ENCODE peak calls at places on chromosomes 12 and 14, in eight cellular contexts. U, S, W, L, O, T, A and H are unnamed samples.

GRCh38 chr12:10235761-10236631 is 23.3 kb downstream of the GABARAPL1 start:
- DNase-seq in U (no peak), S (peak; percentile 21), W (no peak), L (no peak), O (no peak), T (peak; percentile 23), A (no peak), H (no peak)

GRCh38 chr12:2627343-2628191 is 167.2 kb upstream of the FKBP4 start:
- DNase-seq in U (no peak), S (peak; percentile 25), W (no peak), L (no peak), O (no peak), T (no peak), A (no peak), H (peak; percentile 87)

GRCh38 chr12:120470150-120470817 is 736 bp upstream of the SRSF9 start:
- DNase-seq in U (no peak), S (no peak), W (no peak), L (no peak), O (no peak), T (no peak), A (no peak), H (no peak)

GRCh38 chr12:94141004-94141764 is 7.2 kb upstream of the PLXNC1 start:
- DNase-seq in U (no peak), S (no peak), W (no peak), L (no peak), O (no peak), T (no peak), A (no peak), H (no peak)

GRCh38 chr14:98932436-98933325 is 339.3 kb downstream of the BCL11B start:
- DNase-seq in U (no peak), S (no peak), W (no peak), L (no peak), O (no peak), T (peak; percentile 24), A (no peak), H (no peak)

GRCh38 chr14:101501341-101501740 is 60.0 kb upstream of the DIO3 start:
- DNase-seq in U (no peak), S (no peak), W (no peak), L (no peak), O (no peak), T (no peak), A (no peak), H (peak; percentile 37)

GRCh38 chr14:90900712-90901111 is 84.5 kb upstream of the TTC7B start:
- DNase-seq in U (no peak), S (no peak), W (no peak), L (no peak), O (no peak), T (no peak), A (no peak), H (no peak)

GRCh38 chr14:92471919-92472318 is 41.7 kb upstream of the RIN3 start:
- DNase-seq in U (no peak), S (peak; percentile 86), W (peak; percentile 69), L (peak; percentile 69), O (no peak), T (no peak), A (no peak), H (peak; percentile 91)

GRCh38 chr12:124397807-124398577 is 103.1 kb downstream of the RFLNA start:
- DNase-seq in U (no peak), S (peak; percentile 52), W (no peak), L (no peak), O (no peak), T (no peak), A (no peak), H (no peak)

GRCh38 chr12:132454949-132455418 is 35.0 kb upstream of the FBRSL1 start:
- DNase-seq in U (no peak), S (no peak), W (no peak), L (no peak), O (no peak), T (no peak), A (no peak), H (no peak)

GRCh38 chr14:69662636-69663321 is 51.4 kb downstream of the SUSD6 start:
- DNase-seq in U (no peak), S (no peak), W (no peak), L (no peak), O (no peak), T (no peak), A (no peak), H (no peak)

GRCh38 chr12:65741662-65742480 is 82.4 kb upstream of the HMGA2 start:
- DNase-seq in U (peak; percentile 30), S (peak; percentile 83), W (peak; percentile 88), L (no peak), O (no peak), T (no peak), A (no peak), H (peak; percentile 97)

GRCh38 chr12:13103391-13104033 is at the start of gene GSG1:
- DNase-seq in U (no peak), S (no peak), W (no peak), L (no peak), O (no peak), T (no peak), A (no peak), H (peak; percentile 37)

GRCh38 chr12:124332068-124332672 is 37.3 kb downstream of the RFLNA start:
- DNase-seq in U (no peak), S (no peak), W (no peak), L (no peak), O (no peak), T (no peak), A (no peak), H (peak; percentile 71)

GRCh38 chr12:93050748-93051081 is 121.6 kb upstream of the EEA1 start:
- DNase-seq in U (no peak), S (no peak), W (no peak), L (no peak), O (no peak), T (no peak), A (no peak), H (no peak)

GRCh38 chr12:91331371-91331770 is 148.8 kb upstream of the DCN start:
- DNase-seq in U (no peak), S (no peak), W (no peak), L (no peak), O (no peak), T (no peak), A (no peak), H (no peak)

GRCh38 chr12:119661882-119662281 is 6.1 kb upstream of the PRKAB1 start:
- DNase-seq in U (no peak), S (no peak), W (no peak), L (no peak), O (no peak), T (no peak), A (no peak), H (no peak)

GRCh38 chr12:25500651-25501050 is 52.4 kb downstream of the LMNTD1 start:
- DNase-seq in U (no peak), S (no peak), W (no peak), L (no peak), O (no peak), T (no peak), A (no peak), H (no peak)

GRCh38 chr12:91529829-91530228 is 347.2 kb upstream of the DCN start:
- DNase-seq in U (no peak), S (peak; percentile 5), W (no peak), L (no peak), O (no peak), T (no peak), A (no peak), H (no peak)

GRCh38 chr14:89952581-89952980 is 1.9 kb downstream of the EFCAB11 start:
- DNase-seq in U (no peak), S (no peak), W (no peak), L (no peak), O (no peak), T (no peak), A (no peak), H (peak; percentile 69)

GRCh38 chr14:104309657-104310369 is 171.4 kb downstream of the KIF26A start:
- DNase-seq in U (no peak), S (no peak), W (no peak), L (no peak), O (no peak), T (no peak), A (no peak), H (no peak)

GRCh38 chr12:120363274-120363855 is 5.6 kb downstream of the MSI1 start:
- DNase-seq in U (no peak), S (no peak), W (no peak), L (no peak), O (no peak), T (no peak), A (no peak), H (no peak)

GRCh38 chr12:75208851-75209781 is 523 bp downstream of the KCNC2 start:
- DNase-seq in U (peak; percentile 27), S (peak; percentile 43), W (peak; percentile 79), L (no peak), O (no peak), T (no peak), A (no peak), H (peak; percentile 91)

GRCh38 chr12:71014180-71014785 is 93.7 kb upstream of the PTPRR start:
- DNase-seq in U (no peak), S (peak; percentile 39), W (no peak), L (no peak), O (peak; percentile 9), T (no peak), A (no peak), H (no peak)

GRCh38 chr12:79983492-79983891 is 48.6 kb upstream of the PPP1R12A start:
- DNase-seq in U (no peak), S (peak; percentile 95), W (no peak), L (peak; percentile 32), O (no peak), T (no peak), A (no peak), H (peak; percentile 88)

GRCh38 chr12:95663525-95663924 is 112.2 kb upstream of the USP44 start:
- DNase-seq in U (no peak), S (no peak), W (no peak), L (no peak), O (no peak), T (no peak), A (no peak), H (no peak)

GRCh38 chr14:68377459-68377858 is 415.4 kb downstream of the ZFP36L1 start:
- DNase-seq in U (no peak), S (peak; percentile 62), W (no peak), L (no peak), O (no peak), T (no peak), A (no peak), H (peak; percentile 94)